ENCODE peak calls at places on chromosomes 6 and 20, in seven cellular contexts. P, I, E, Q, F, W and Z are unnamed samples.

GRCh38 chr6:109118337-109118736 is 23.0 kb downstream of the CEP57L1 start:
- DNase-seq in P (no peak), I (no peak), E (no peak), Q (no peak), F (no peak), W (peak; percentile 14), Z (no peak)

GRCh38 chr20:40435146-40435545 is 253.9 kb downstream of the MAFB start:
- DNase-seq in P (no peak), I (no peak), E (no peak), Q (no peak), F (no peak), W (no peak), Z (no peak)

GRCh38 chr20:38231786-38232130 is 28.8 kb downstream of the KIAA1755 start:
- DNase-seq in P (no peak), I (no peak), E (no peak), Q (no peak), F (no peak), W (no peak), Z (no peak)

GRCh38 chr6:88472731-88473130 is 306.6 kb upstream of the CNR1 start:
- DNase-seq in P (no peak), I (no peak), E (no peak), Q (no peak), F (no peak), W (no peak), Z (no peak)

GRCh38 chr6:16633961-16634360 is 127.3 kb downstream of the ATXN1 start:
- DNase-seq in P (no peak), I (no peak), E (no peak), Q (no peak), F (no peak), W (no peak), Z (no peak)

GRCh38 chr20:46915580-46916243 is 21.1 kb downstream of the EYA2 start:
- DNase-seq in P (no peak), I (no peak), E (no peak), Q (no peak), F (no peak), W (no peak), Z (no peak)

GRCh38 chr20:34815636-34816035 is 9.8 kb downstream of the NCOA6 start:
- DNase-seq in P (no peak), I (no peak), E (no peak), Q (no peak), F (no peak), W (no peak), Z (no peak)

GRCh38 chr6:112956696-112957525 is 609.8 kb downstream of the RFPL4B start:
- DNase-seq in P (no peak), I (no peak), E (no peak), Q (no peak), F (peak; percentile 45), W (peak; percentile 3), Z (peak; percentile 5)

GRCh38 chr20:58815448-58815847 is 35.3 kb downstream of the GNAS-AS1 start:
- DNase-seq in P (no peak), I (no peak), E (no peak), Q (no peak), F (no peak), W (no peak), Z (peak; percentile 41)

GRCh38 chr6:96186516-96187195 is 170.9 kb downstream of the FUT9 start:
- DNase-seq in P (no peak), I (no peak), E (no peak), Q (no peak), F (no peak), W (no peak), Z (no peak)

GRCh38 chr6:135419162-135419561 is 78.4 kb downstream of the AHI1 start:
- DNase-seq in P (no peak), I (no peak), E (no peak), Q (no peak), F (no peak), W (no peak), Z (no peak)

GRCh38 chr6:11586574-11586973 is 49.0 kb downstream of the TMEM170B start:
- DNase-seq in P (no peak), I (no peak), E (no peak), Q (no peak), F (no peak), W (no peak), Z (no peak)

GRCh38 chr20:25750765-25751696 is 54.4 kb upstream of the ZNF337 start:
- DNase-seq in P (peak; percentile 9), I (no peak), E (peak; percentile 74), Q (no peak), F (peak; percentile 84), W (peak; percentile 83), Z (peak; percentile 12)

GRCh38 chr20:36035720-36036119 is 67.3 kb downstream of the CNBD2 start:
- DNase-seq in P (no peak), I (no peak), E (no peak), Q (no peak), F (no peak), W (no peak), Z (peak; percentile 61)

GRCh38 chr6:25359191-25359861 is 80.2 kb downstream of the CARMIL1 start:
- DNase-seq in P (no peak), I (no peak), E (no peak), Q (no peak), F (no peak), W (no peak), Z (no peak)

GRCh38 chr6:444653-445275 is 53.2 kb downstream of the IRF4 start:
- DNase-seq in P (no peak), I (no peak), E (no peak), Q (no peak), F (no peak), W (no peak), Z (no peak)

GRCh38 chr20:18019068-18019467 is 38.6 kb downstream of the OVOL2 start:
- DNase-seq in P (no peak), I (no peak), E (peak; percentile 36), Q (no peak), F (peak; percentile 35), W (peak; percentile 41), Z (peak; percentile 62)

GRCh38 chr6:1930356-1930755 is 315.0 kb downstream of the GMDS start:
- DNase-seq in P (no peak), I (no peak), E (no peak), Q (no peak), F (no peak), W (no peak), Z (no peak)

GRCh38 chr20:54086444-54087134 is 16.2 kb upstream of the BCAS1 start:
- DNase-seq in P (no peak), I (no peak), E (no peak), Q (no peak), F (no peak), W (no peak), Z (no peak)
- H3K4me3 ChIP-seq in P (no peak overlapping the region), I (no peak overlapping the region), E (no peak overlapping the region), Q (no peak overlapping the region), F (no peak overlapping the region), W (no peak overlapping the region), Z (no peak overlapping the region)

GRCh38 chr6:168149015-168149414 is 70.0 kb upstream of the FRMD1 start:
- DNase-seq in P (no peak), I (no peak), E (no peak), Q (no peak), F (no peak), W (no peak), Z (no peak)

GRCh38 chr6:168150551-168151444 is 71.8 kb upstream of the FRMD1 start:
- DNase-seq in P (no peak), I (no peak), E (no peak), Q (no peak), F (no peak), W (peak; percentile 75), Z (no peak)

GRCh38 chr6:168147205-168147738 is 68.3 kb upstream of the FRMD1 start:
- DNase-seq in P (no peak), I (no peak), E (no peak), Q (no peak), F (no peak), W (no peak), Z (no peak)

GRCh38 chr6:168148231-168148849 is 69.3 kb upstream of the FRMD1 start:
- DNase-seq in P (no peak), I (no peak), E (no peak), Q (no peak), F (no peak), W (no peak), Z (no peak)

DNA sequence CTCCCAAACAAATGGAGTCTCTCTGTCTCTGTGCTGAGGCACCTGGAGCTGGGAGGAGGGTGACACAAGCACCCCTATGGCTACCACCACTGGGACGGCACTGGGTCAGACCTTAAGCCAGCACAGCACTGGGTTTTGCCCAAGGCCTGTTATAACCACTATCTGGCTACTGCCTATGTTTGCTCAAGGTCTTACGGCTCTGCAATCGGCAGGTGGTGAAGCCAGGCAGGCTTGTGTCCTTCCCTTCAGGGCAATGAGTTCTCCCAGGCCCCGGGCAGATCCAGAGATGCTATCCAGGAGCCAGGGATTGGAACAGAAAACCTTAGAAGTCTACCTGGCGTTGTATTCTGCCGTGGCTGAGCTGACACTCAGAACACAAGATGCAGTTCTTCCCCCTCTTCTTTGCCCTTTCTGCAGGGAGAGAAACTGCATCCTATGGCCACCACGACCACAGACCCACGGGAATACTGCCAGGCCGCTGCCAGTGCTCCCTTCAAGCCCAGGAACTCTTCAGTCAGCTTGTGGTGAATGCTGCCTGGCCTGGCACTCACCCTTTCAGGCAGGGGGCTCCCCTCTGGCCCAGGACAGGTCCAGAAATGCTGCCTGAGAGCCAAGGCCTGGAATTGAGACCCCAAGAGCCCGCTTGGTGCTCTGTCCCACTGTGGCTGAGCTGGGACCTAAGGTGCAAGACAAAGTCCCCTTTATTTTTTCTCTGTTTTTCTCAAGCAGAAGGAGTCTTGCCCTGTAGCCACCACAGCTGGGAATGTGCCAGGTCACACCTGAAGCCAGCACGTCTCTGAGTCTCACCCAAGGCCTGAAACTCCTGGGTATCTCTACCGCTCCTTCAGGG is 67.0 kb upstream of the FRMD1 start:
- DNase-seq in P (no peak), I (no peak), E (no peak), Q (no peak), F (no peak), W (no peak), Z (no peak)
- TF ChIP-seq MAX in P (no peak), I (no peak), E (no peak), Q (no peak), F (no peak), W (no peak), Z (no peak)

GRCh38 chr6:57256541-57256940 is 34.4 kb upstream of the RAB23 start:
- DNase-seq in P (no peak), I (no peak), E (no peak), Q (no peak), F (no peak), W (no peak), Z (no peak)

GRCh38 chr6:57254055-57254717 is 32.1 kb upstream of the RAB23 start:
- DNase-seq in P (no peak), I (no peak), E (no peak), Q (no peak), F (no peak), W (no peak), Z (no peak)

GRCh38 chr6:57255451-57256181 is 33.5 kb upstream of the RAB23 start:
- DNase-seq in P (no peak), I (no peak), E (no peak), Q (no peak), F (no peak), W (no peak), Z (no peak)

GRCh38 chr6:57259064-57259463 is 37.0 kb upstream of the RAB23 start:
- DNase-seq in P (no peak), I (no peak), E (no peak), Q (no peak), F (no peak), W (no peak), Z (no peak)

GRCh38 chr6:57257911-57258541 is 35.9 kb upstream of the RAB23 start:
- DNase-seq in P (no peak), I (no peak), E (no peak), Q (no peak), F (no peak), W (no peak), Z (no peak)
- H3K4me3 ChIP-seq in P (no peak overlapping the region), I (no peak overlapping the region), E (no peak overlapping the region), Q (no peak overlapping the region), F (no peak overlapping the region), W (no peak overlapping the region), Z (no peak overlapping the region)

GRCh38 chr6:35544748-35545361 is 32.2 kb upstream of the TULP1 start:
- DNase-seq in P (no peak), I (no peak), E (no peak), Q (no peak), F (no peak), W (no peak), Z (peak; percentile 15)
- TF ChIP-seq MAX in P (no peak), I (no peak), E (no peak), Q (no peak), F (no peak), W (no peak), Z (no peak)